ENCODE peak calls at places on chromosomes 5 and 9, in ten cellular contexts. N is cardiac muscle cell; Y is stomach; B is A549; S is esophagus squamous epithelium; J is ovary; L is trophoblast cell; K is substantia nigra; W is CD4-positive, alpha-beta memory T cell; G is IMR-90. R is an unnamed sample.

GRCh38 chr5:77748160-77748559 is 28.0 kb downstream of the TBCA start:
- DNase-seq in N (no peak), Y (no peak), B (no peak), S (no peak), J (no peak), L (no peak), K (no peak), W (no peak), G (no peak), R (no peak)

GRCh38 chr9:34602906-34603305 is 9.0 kb downstream of the RPP25L start:
- DNase-seq in N (no peak), Y (no peak), B (no peak), S (no peak), J (no peak), L (no peak), K (no peak), W (no peak), G (no peak), R (no peak)

GRCh38 chr9:135347461-135347860 is 132.1 kb upstream of the PPP1R26 start:
- DNase-seq in N (no peak), Y (no peak), B (no peak), S (no peak), J (no peak), L (no peak), K (no peak), W (no peak), G (no peak), R (no peak)

GRCh38 chr5:79236364-79236969 is 536 bp downstream of the JMY start:
- DNase-seq in N (peak), Y (no peak), B (peak), S (no peak), J (no peak), L (no peak), K (no peak), W (no peak), G (peak), R (no peak)

GRCh38 chr9:137084526-137084925 is 2.3 kb upstream of the MAN1B1 start:
- DNase-seq in N (no peak), Y (no peak), B (no peak), S (no peak), J (no peak), L (no peak), K (no peak), W (no peak), G (no peak), R (no peak)

GRCh38 chr9:110148384-110148783 is 59.6 kb downstream of the C9orf152 start:
- DNase-seq in N (no peak), Y (no peak), B (no peak), S (no peak), J (no peak), L (no peak), K (no peak), W (no peak), G (peak), R (no peak)

GRCh38 chr9:108477538-108478006 is 378.2 kb downstream of the ACTL7B start:
- DNase-seq in N (peak), Y (no peak), B (peak), S (no peak), J (no peak), L (no peak), K (no peak), W (no peak), G (peak), R (no peak)

GRCh38 chr5:71537681-71538080 is 49.5 kb upstream of the MCCC2 start:
- DNase-seq in N (peak), Y (no peak), B (no peak), S (no peak), J (no peak), L (no peak), K (no peak), W (no peak), G (no peak), R (no peak)

GRCh38 chr5:104372796-104373195 is 810.2 kb upstream of the NUDT12 start:
- DNase-seq in N (peak), Y (no peak), B (no peak), S (no peak), J (no peak), L (no peak), K (no peak), W (no peak), G (no peak), R (no peak)

GRCh38 chr5:10351199-10351881 is 2.2 kb upstream of the MARCHF6 start:
- DNase-seq in N (peak), Y (no peak), B (no peak), S (no peak), J (no peak), L (no peak), K (no peak), W (no peak), G (peak), R (no peak)

GRCh38 chr9:131885144-131885609 is 145.3 kb upstream of the RAPGEF1 start:
- DNase-seq in N (no peak), Y (peak), B (no peak), S (no peak), J (no peak), L (no peak), K (no peak), W (no peak), G (no peak), R (no peak)

GRCh38 chr9:4035809-4036208 is 264.1 kb downstream of the GLIS3 start:
- DNase-seq in N (no peak), Y (no peak), B (no peak), S (no peak), J (no peak), L (no peak), K (no peak), W (no peak), G (no peak), R (no peak)

GRCh38 chr5:55997742-55998351 is 3.1 kb upstream of the IL6ST start:
- DNase-seq in N (no peak), Y (no peak), B (no peak), S (no peak), J (no peak), L (peak), K (no peak), W (no peak), G (peak), R (no peak)

GRCh38 chr5:142864293-142865260 is 94.4 kb downstream of the ARHGAP26 start:
- DNase-seq in N (peak), Y (peak), B (no peak), S (no peak), J (no peak), L (peak), K (no peak), W (no peak), G (no peak), R (no peak)

GRCh38 chr5:37839441-37840035 is 303 bp downstream of the GDNF start:
- DNase-seq in N (peak), Y (no peak), B (peak), S (no peak), J (peak), L (peak), K (peak), W (no peak), G (peak), R (no peak)

GRCh38 chr9:134815435-134816214 is 65.0 kb upstream of the FCN2 start:
- DNase-seq in N (no peak), Y (no peak), B (no peak), S (no peak), J (no peak), L (no peak), K (no peak), W (no peak), G (no peak), R (no peak)

GRCh38 chr9:87569008-87569908 is 71.6 kb downstream of the DAPK1 start:
- DNase-seq in N (peak), Y (no peak), B (no peak), S (no peak), J (peak), L (no peak), K (no peak), W (no peak), G (no peak), R (no peak)

GRCh38 chr5:10530601-10531320 is 33.1 kb upstream of the ANKRD33B start:
- DNase-seq in N (no peak), Y (no peak), B (no peak), S (no peak), J (no peak), L (no peak), K (no peak), W (no peak), G (no peak), R (no peak)

GRCh38 chr9:32671333-32671732 is 35.9 kb upstream of the TAF1L start:
- DNase-seq in N (no peak), Y (no peak), B (no peak), S (no peak), J (no peak), L (no peak), K (no peak), W (no peak), G (no peak), R (no peak)

GRCh38 chr5:170444969-170445505 is 55.9 kb upstream of the KCNMB1 start:
- DNase-seq in N (no peak), Y (no peak), B (no peak), S (no peak), J (no peak), L (no peak), K (no peak), W (no peak), G (no peak), R (no peak)

GRCh38 chr9:70091103-70091502 is 47.5 kb downstream of the MAMDC2 start:
- DNase-seq in N (no peak), Y (no peak), B (no peak), S (no peak), J (no peak), L (no peak), K (no peak), W (no peak), G (no peak), R (no peak)

GRCh38 chr5:58775699-58776098 is 192.8 kb downstream of the RAB3C start:
- DNase-seq in N (no peak), Y (no peak), B (no peak), S (no peak), J (no peak), L (peak), K (no peak), W (no peak), G (no peak), R (no peak)

GRCh38 chr9:95771556-95772280 is 103.8 kb upstream of the ERCC6L2 start:
- DNase-seq in N (peak), Y (peak), B (no peak), S (no peak), J (peak), L (no peak), K (no peak), W (no peak), G (peak), R (no peak)

GRCh38 chr5:126780165-126780827 is 3.4 kb downstream of the LMNB1 start:
- DNase-seq in N (peak), Y (peak), B (peak), S (no peak), J (peak), L (peak), K (no peak), W (peak), G (peak), R (no peak)

GRCh38 chr9:135606885-135607259 is 32.5 kb downstream of the GLT6D1 start:
- DNase-seq in N (no peak), Y (peak), B (no peak), S (no peak), J (no peak), L (no peak), K (no peak), W (peak), G (no peak), R (no peak)

GRCh38 chr9:130172161-130172857 is at the start of gene NCS1:
- DNase-seq in N (peak), Y (peak), B (peak), S (no peak), J (peak), L (peak), K (peak), W (no peak), G (peak), R (no peak)

GRCh38 chr5:10151656-10152055 is 98.0 kb downstream of the ATPSCKMT start:
- DNase-seq in N (no peak), Y (no peak), B (no peak), S (no peak), J (no peak), L (no peak), K (no peak), W (no peak), G (peak), R (no peak)

GRCh38 chr5:34459908-34460307 is 196.2 kb upstream of the RAI14 start:
- DNase-seq in N (no peak), Y (no peak), B (no peak), S (no peak), J (no peak), L (no peak), K (no peak), W (no peak), G (no peak), R (no peak)

GRCh38 chr9:13728917-13729811 is 449.7 kb upstream of the MPDZ start:
- DNase-seq in N (peak), Y (no peak), B (no peak), S (no peak), J (no peak), L (no peak), K (no peak), W (no peak), G (peak), R (no peak)

GRCh38 chr5:109703827-109704226 is 14.1 kb downstream of the MAN2A1 start:
- DNase-seq in N (no peak), Y (no peak), B (no peak), S (no peak), J (no peak), L (peak), K (no peak), W (no peak), G (peak), R (no peak)

GRCh38 chr9:107684224-107684623 is 194.7 kb upstream of the KLF4 start:
- DNase-seq in N (peak), Y (no peak), B (no peak), S (no peak), J (no peak), L (no peak), K (no peak), W (no peak), G (peak), R (no peak)

GRCh38 chr9:131418143-131419028 is 24.5 kb downstream of the PRRC2B start:
- DNase-seq in N (no peak), Y (peak), B (no peak), S (no peak), J (no peak), L (peak), K (peak), W (no peak), G (peak), R (no peak)

GRCh38 chr5:177362871-177363507 is 5.3 kb downstream of the RGS14 start:
- DNase-seq in N (peak), Y (peak), B (peak), S (no peak), J (peak), L (no peak), K (no peak), W (peak), G (no peak), R (no peak)

GRCh38 chr9:72971411-72971810 is 18.6 kb upstream of the ALDH1A1 start:
- DNase-seq in N (no peak), Y (no peak), B (no peak), S (no peak), J (no peak), L (no peak), K (no peak), W (no peak), G (no peak), R (no peak)

GRCh38 chr5:39169081-39169480 is 50.3 kb downstream of the FYB1 start:
- DNase-seq in N (no peak), Y (no peak), B (no peak), S (no peak), J (no peak), L (peak), K (no peak), W (no peak), G (peak), R (no peak)

GRCh38 chr9:97468658-97469448 is 32.6 kb upstream of the TMOD1 start:
- DNase-seq in N (peak), Y (peak), B (peak), S (no peak), J (peak), L (peak), K (peak), W (no peak), G (peak), R (peak)

GRCh38 chr9:35944173-35944572 is 13.8 kb downstream of the OR2S2 start:
- DNase-seq in N (no peak), Y (no peak), B (no peak), S (no peak), J (no peak), L (no peak), K (no peak), W (no peak), G (no peak), R (no peak)

GRCh38 chr5:6505779-6506557 is 57.3 kb downstream of the UBE2QL1 start:
- DNase-seq in N (no peak), Y (no peak), B (no peak), S (no peak), J (no peak), L (no peak), K (no peak), W (no peak), G (no peak), R (no peak)

GRCh38 chr5:150184006-150184405 is 5.9 kb upstream of the SLC6A7 start:
- DNase-seq in N (no peak), Y (no peak), B (no peak), S (no peak), J (no peak), L (peak), K (no peak), W (no peak), G (no peak), R (no peak)

GRCh38 chr5:150183436-150183835 is 6.4 kb upstream of the SLC6A7 start:
- DNase-seq in N (no peak), Y (no peak), B (no peak), S (no peak), J (no peak), L (no peak), K (no peak), W (no peak), G (no peak), R (no peak)

GRCh38 chr5:150186137-150186536 is 3.7 kb upstream of the SLC6A7 start:
- DNase-seq in N (no peak), Y (no peak), B (no peak), S (no peak), J (no peak), L (no peak), K (no peak), W (no peak), G (no peak), R (no peak)

GRCh38 chr5:150186796-150187356 is 3.0 kb upstream of the SLC6A7 start:
- DNase-seq in N (no peak), Y (no peak), B (no peak), S (no peak), J (no peak), L (no peak), K (no peak), W (no peak), G (no peak), R (no peak)

GRCh38 chr5:150184990-150185952 is 4.6 kb upstream of the SLC6A7 start:
- DNase-seq in N (no peak), Y (peak), B (no peak), S (no peak), J (no peak), L (no peak), K (no peak), W (no peak), G (no peak), R (no peak)
- H3K27ac ChIP-seq in N (no peak), Y (no peak), B (no peak), S (no peak), J (no peak), L (no peak), K (no peak), W (no peak), G (no peak), R (no peak)

GRCh38 chr9:121350993-121351561 is 19.0 kb downstream of the STOM start:
- DNase-seq in N (peak), Y (peak), B (no peak), S (no peak), J (peak), L (no peak), K (no peak), W (no peak), G (peak), R (peak)
- H3K27ac ChIP-seq in N (peak), Y (peak), B (peak), S (peak), J (no peak), L (no peak), K (no peak), W (no peak), G (peak), R (peak)

GRCh38 chr9:38393128-38393809 is 767 bp downstream of the ALDH1B1 start:
- DNase-seq in N (peak), Y (no peak), B (peak), S (no peak), J (no peak), L (no peak), K (no peak), W (no peak), G (no peak), R (no peak)
- H3K27ac ChIP-seq in N (no peak), Y (peak), B (peak), S (peak), J (peak), L (no peak), K (no peak), W (peak), G (peak), R (peak)

GRCh38 chr9:94449486-94449885 is 105.4 kb upstream of the PCAT7 start:
- DNase-seq in N (no peak), Y (no peak), B (no peak), S (no peak), J (no peak), L (no peak), K (no peak), W (no peak), G (no peak), R (no peak)

GRCh38 chr9:94443039-94443722 is 111.7 kb upstream of the PCAT7 start:
- DNase-seq in N (no peak), Y (no peak), B (no peak), S (no peak), J (no peak), L (no peak), K (no peak), W (no peak), G (no peak), R (no peak)

GRCh38 chr9:94441796-94442195 is 113.1 kb upstream of the PCAT7 start:
- DNase-seq in N (no peak), Y (no peak), B (no peak), S (no peak), J (no peak), L (no peak), K (no peak), W (no peak), G (no peak), R (no peak)

GRCh38 chr9:94445846-94446245 is 109.0 kb upstream of the PCAT7 start:
- DNase-seq in N (no peak), Y (no peak), B (no peak), S (no peak), J (no peak), L (no peak), K (no peak), W (no peak), G (no peak), R (no peak)
- H3K27ac ChIP-seq in N (peak), Y (no peak), B (no peak), S (no peak), J (no peak), L (no peak), K (no peak), W (no peak), G (no peak), R (no peak)

DNA sequence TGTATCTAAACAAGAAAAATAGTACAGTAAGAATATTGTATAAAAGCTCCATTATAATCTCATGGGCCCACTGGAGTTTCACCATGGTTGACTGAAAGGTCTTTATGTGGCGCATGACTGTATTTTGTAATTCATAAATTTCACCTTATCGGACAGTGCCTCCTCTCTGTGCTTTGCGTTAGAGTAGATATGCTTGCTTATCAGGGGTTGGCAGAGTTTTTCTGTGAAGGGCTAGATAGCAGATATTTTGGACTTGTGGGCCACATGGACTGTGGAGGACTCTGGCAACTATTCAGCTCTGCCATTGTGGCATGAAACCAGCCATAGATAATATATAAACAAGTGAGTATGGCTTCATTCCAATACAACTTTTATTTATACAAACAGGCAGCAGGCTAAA is 23.2 kb downstream of the GAPVD1 start:
- DNase-seq in N (no peak), Y (no peak), B (no peak), S (no peak), J (no peak), L (no peak), K (no peak), W (no peak), G (no peak), R (no peak)
- H3K27ac ChIP-seq in N (peak), Y (no peak), B (no peak), S (no peak), J (no peak), L (no peak), K (no peak), W (no peak), G (no peak), R (no peak)

R was measured in thoracic aorta.